ENCODE peak calls at places on chromosomes 1 and 21, in five cellular contexts. J is GM23248, C is Peyer's patch, F is left lung, Z is endodermal cell. I is an unnamed sample.

GRCh38 chr1:182249201-182249676 is 142.4 kb downstream of the GLUL start:
- DNase-seq in F (peak; percentile 68), C (no peak), J (no peak), Z (peak; percentile 68), I (no peak)

GRCh38 chr1:84103197-84103992 is 40.7 kb upstream of the PRKACB start:
- DNase-seq in F (no peak), C (no peak), J (peak; percentile 93), Z (peak; percentile 70), I (no peak)

GRCh38 chr1:32447469-32448185 is 17.2 kb upstream of the ZBTB8B start:
- DNase-seq in Z (peak; percentile 90), J (peak; percentile 87), F (no peak), C (no peak), I (peak; percentile 50)

GRCh38 chr1:109248797-109249629 is at the start of gene CELSR2:
- DNase-seq in F (peak; percentile 90), J (peak; percentile 84), C (peak; percentile 52), Z (peak; percentile 91), I (peak; percentile 98)

GRCh38 chr1:212158912-212159796 is 123.6 kb downstream of the DTL start:
- DNase-seq in C (no peak), J (no peak), F (no peak), Z (peak; percentile 44), I (no peak)

GRCh38 chr1:201562659-201563405 is 23.9 kb downstream of the NAV1 start:
- DNase-seq in Z (no peak), C (no peak), J (peak; percentile 95), F (no peak), I (no peak)

GRCh38 chr1:29628190-29628589 is 391.9 kb downstream of the PTPRU start:
- DNase-seq in Z (peak; percentile 26), J (no peak), C (no peak), F (no peak), I (no peak)

GRCh38 chr1:28718166-28718565 is 18.6 kb upstream of the YTHDF2 start:
- DNase-seq in F (no peak), Z (no peak), J (no peak), C (no peak), I (no peak)

GRCh38 chr1:25890249-25891034 is 14.9 kb upstream of the PAQR7 start:
- DNase-seq in F (no peak), Z (peak; percentile 68), C (no peak), J (peak; percentile 34), I (no peak)

GRCh38 chr1:208298593-208299233 is 54.5 kb upstream of the PLXNA2 start:
- DNase-seq in J (no peak), Z (no peak), F (peak; percentile 72), C (no peak), I (no peak)

GRCh38 chr1:64129708-64130107 is 73.7 kb upstream of the UBE2U start:
- DNase-seq in C (no peak), F (no peak), Z (no peak), J (no peak), I (no peak)

GRCh38 chr1:14767075-14767474 is 168.6 kb downstream of the KAZN start:
- DNase-seq in Z (peak; percentile 88), C (no peak), F (no peak), J (no peak), I (peak; percentile 61)

GRCh38 chr1:156858959-156859522 is at the start of gene INSRR:
- DNase-seq in J (peak; percentile 32), F (no peak), Z (peak; percentile 78), C (no peak), I (peak; percentile 90)

GRCh38 chr1:246566808-246567154 is 525 bp downstream of the CNST start:
- DNase-seq in F (no peak), Z (no peak), J (no peak), C (peak; percentile 72), I (no peak)

GRCh38 chr1:225445644-225446297 is 17.9 kb upstream of the LBR start:
- DNase-seq in Z (peak; percentile 74), C (no peak), J (no peak), F (no peak), I (no peak)

GRCh38 chr1:237851209-237851845 is 39.4 kb downstream of the ZP4 start:
- DNase-seq in F (no peak), J (peak; percentile 36), C (no peak), Z (peak; percentile 87), I (peak; percentile 59)

GRCh38 chr1:65425697-65426096 is 5.2 kb downstream of the LEPR start:
- DNase-seq in F (no peak), Z (peak; percentile 66), C (no peak), J (peak; percentile 90), I (peak; percentile 46)

GRCh38 chr21:39082656-39083376 is 100.4 kb downstream of the PSMG1 start:
- DNase-seq in C (no peak), F (no peak), Z (peak; percentile 71), J (no peak), I (peak; percentile 90)

GRCh38 chr1:46413596-46413985 is 19.5 kb downstream of the FAAH start:
- DNase-seq in Z (peak; percentile 86), J (peak; percentile 35), C (no peak), F (no peak), I (peak; percentile 88)

GRCh38 chr1:151820940-151821339 is 10.7 kb downstream of the RORC start:
- DNase-seq in Z (no peak), F (no peak), C (no peak), J (no peak), I (no peak)

GRCh38 chr1:119660253-119661078 is 12.4 kb upstream of the ZNF697 start:
- DNase-seq in F (no peak), Z (no peak), C (no peak), J (no peak), I (no peak)

GRCh38 chr1:34739613-34740012 is 15.2 kb upstream of the GJB5 start:
- DNase-seq in C (no peak), F (no peak), Z (peak; percentile 62), J (no peak), I (peak; percentile 32)

GRCh38 chr1:206982216-206982615 is 12.0 kb upstream of the FCAMR start:
- DNase-seq in F (no peak), J (peak; percentile 68), C (peak; percentile 52), Z (peak; percentile 91), I (peak; percentile 46)

GRCh38 chr1:179229214-179230140 is at the start of gene ABL2:
- DNase-seq in C (peak; percentile 35), F (peak; percentile 88), Z (peak; percentile 92), J (peak; percentile 70), I (peak; percentile 94)

GRCh38 chr1:183610053-183610452 is 19.8 kb upstream of the NCF2 start:
- DNase-seq in Z (no peak), C (no peak), J (peak; percentile 60), F (no peak), I (no peak)

GRCh38 chr21:31161157-31161556 is 122.9 kb upstream of the KRTAP19-8 start:
- DNase-seq in F (no peak), Z (peak; percentile 91), J (peak; percentile 87), C (no peak), I (peak; percentile 44)

GRCh38 chr1:26799479-26800133 is 11.9 kb downstream of the PIGV start:
- DNase-seq in Z (peak; percentile 65), C (no peak), F (no peak), J (peak; percentile 89), I (no peak)

GRCh38 chr1:159058751-159059150 is 17.8 kb downstream of the AIM2 start:
- DNase-seq in F (no peak), C (no peak), Z (no peak), J (no peak), I (no peak)

GRCh38 chr1:55378582-55378981 is 163.4 kb upstream of the USP24 start:
- DNase-seq in C (no peak), J (peak; percentile 45), F (no peak), Z (peak; percentile 91), I (peak; percentile 75)

GRCh38 chr1:7468248-7468647 is 302.8 kb upstream of the VAMP3 start:
- DNase-seq in F (peak; percentile 31), Z (no peak), J (no peak), C (no peak), I (no peak)

GRCh38 chr1:41500378-41500777 is 15.9 kb upstream of the EDN2 start:
- DNase-seq in C (no peak), J (peak; percentile 74), F (peak; percentile 91), Z (peak; percentile 53), I (no peak)

DNA sequence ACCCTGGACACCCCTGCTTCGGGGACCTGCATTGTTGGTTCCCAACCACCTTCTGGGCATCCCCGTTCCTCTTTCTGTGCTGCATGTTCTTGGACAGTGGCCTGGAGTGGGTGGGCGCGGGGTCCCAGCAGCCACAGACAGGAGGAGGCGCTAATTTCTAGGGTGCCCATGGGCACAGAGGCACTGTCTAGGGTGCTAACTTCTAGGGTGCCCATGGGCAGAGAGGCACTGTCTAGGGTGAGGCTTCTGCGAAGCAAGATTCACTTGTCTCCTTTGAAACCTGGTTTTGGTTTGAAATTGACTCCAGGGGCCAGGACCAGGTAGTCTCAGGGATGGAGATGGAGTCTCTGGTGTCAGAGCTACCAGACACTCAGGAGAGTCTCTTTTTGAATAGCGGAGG is 815 bp upstream of the MEGF6 start:
- DNase-seq in C (no peak), F (no peak), J (no peak), Z (no peak), I (no peak)
- H3K4me3 ChIP-seq in C (no peak overlapping the region), F (peak overlapping the region; percentile 57), J (no peak overlapping the region), Z (no peak overlapping the region), I (peak overlapping the region; percentile 38)

DNA sequence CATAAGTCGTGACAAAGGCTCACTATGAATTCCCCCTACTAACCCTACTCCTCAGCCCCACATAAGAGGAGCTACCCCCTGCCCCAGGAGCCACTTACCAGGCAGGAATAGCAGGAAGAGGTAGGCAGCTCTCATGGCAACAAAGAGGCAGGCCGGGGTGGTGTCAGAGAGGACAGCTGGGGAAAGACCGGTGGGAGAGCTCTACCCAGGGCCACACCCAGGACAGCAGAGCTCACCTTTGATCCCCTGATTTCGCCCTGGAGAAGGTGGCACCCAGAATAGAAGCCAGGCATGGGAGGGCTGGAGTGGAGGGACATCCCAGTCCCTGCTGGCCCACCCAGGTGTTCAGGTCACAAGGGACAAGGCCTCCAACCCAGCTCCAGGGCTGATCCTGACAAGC is 2.3 kb downstream of the MFAP2 start:
- DNase-seq in C (no peak), J (no peak), F (no peak), Z (no peak), I (peak; percentile 41)
- H3K4me3 ChIP-seq in C (no peak overlapping the region), J (peak overlapping the region; percentile 88), F (no peak overlapping the region), Z (peak overlapping the region; percentile 92), I (no peak overlapping the region)

GRCh38 chr1:172360511-172360910 is 60.0 kb upstream of the C1orf105 start:
- DNase-seq in F (no peak), C (no peak), J (no peak), Z (peak; percentile 66), I (no peak)
- H3K4me3 ChIP-seq in F (no peak overlapping the region), C (no peak overlapping the region), J (no peak overlapping the region), Z (peak overlapping the region; percentile 67), I (no peak overlapping the region)

DNA sequence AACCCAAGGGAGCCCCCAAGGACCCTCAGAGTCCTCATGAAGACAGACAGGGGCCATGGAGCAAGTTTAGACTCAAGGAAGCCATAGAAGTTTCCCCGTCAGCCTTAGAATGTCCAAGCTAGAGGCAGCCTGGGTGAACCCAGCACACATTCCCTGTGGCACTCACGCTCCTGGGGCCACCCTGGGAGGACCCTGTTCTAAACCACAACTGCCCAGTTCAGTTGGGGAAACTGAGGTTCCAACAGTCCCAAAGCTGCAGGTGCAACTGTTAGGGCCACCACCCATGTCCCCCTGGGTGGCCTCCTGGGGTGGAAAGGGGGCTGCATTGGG is 9.3 kb downstream of the WNT3A start:
- DNase-seq in C (no peak), Z (no peak), J (no peak), F (peak; percentile 36), I (peak; percentile 17)
- H3K4me3 ChIP-seq in C (no peak overlapping the region), Z (no peak overlapping the region), J (no peak overlapping the region), F (no peak overlapping the region), I (no peak overlapping the region)